ENCODE peak calls at places on chromosomes 6 and 20, in five cellular contexts. One of them, this sample, is unnamed.

GRCh38 chr6:28978959-28979561 is 26.1 kb downstream of the ZNF311 start:
- DNase-seq in fibroblast of villous mesenchyme: no peak
- DNase-seq in midbrain: no peak
- DNase-seq in EH: no peak
- DNase-seq in H9: no peak
- DNase-seq in this sample: no peak

GRCh38 chr6:129606664-129607063 is 103.3 kb downstream of the ARHGAP18 start:
- DNase-seq in fibroblast of villous mesenchyme: no peak
- DNase-seq in H9: no peak
- DNase-seq in EH: peak; percentile 38
- DNase-seq in midbrain: no peak
- DNase-seq in this sample: no peak

GRCh38 chr20:15849131-15849685 is 724.0 kb downstream of the KIF16B start:
- DNase-seq in H9: no peak
- DNase-seq in fibroblast of villous mesenchyme: no peak
- DNase-seq in midbrain: no peak
- DNase-seq in EH: no peak
- DNase-seq in this sample: no peak

GRCh38 chr6:36852481-36853147 is 13.4 kb upstream of the CPNE5 start:
- DNase-seq in midbrain: no peak
- DNase-seq in fibroblast of villous mesenchyme: peak; percentile 68
- DNase-seq in H9: no peak
- DNase-seq in EH: peak; percentile 85
- DNase-seq in this sample: peak; percentile 71

GRCh38 chr6:155782320-155782730 is 326.7 kb upstream of the NOX3 start:
- DNase-seq in H9: no peak
- DNase-seq in fibroblast of villous mesenchyme: peak; percentile 71
- DNase-seq in EH: peak; percentile 96
- DNase-seq in midbrain: no peak
- DNase-seq in this sample: peak; percentile 59

GRCh38 chr6:62441182-62441581 is 155.2 kb upstream of the KHDRBS2 start:
- DNase-seq in fibroblast of villous mesenchyme: no peak
- DNase-seq in H9: no peak
- DNase-seq in midbrain: no peak
- DNase-seq in EH: no peak
- DNase-seq in this sample: no peak

GRCh38 chr6:166595949-166596348 is 9.5 kb upstream of the RAMACL start:
- DNase-seq in H9: no peak
- DNase-seq in fibroblast of villous mesenchyme: no peak
- DNase-seq in EH: no peak
- DNase-seq in midbrain: no peak
- DNase-seq in this sample: no peak

GRCh38 chr20:61524956-61525666 is 273.1 kb downstream of the CDH4 start:
- DNase-seq in midbrain: peak; percentile 18
- DNase-seq in fibroblast of villous mesenchyme: no peak
- DNase-seq in H9: no peak
- DNase-seq in EH: no peak
- DNase-seq in this sample: no peak

GRCh38 chr6:33116417-33116816 is 40.6 kb downstream of the HLA-DPB1 start:
- DNase-seq in EH: no peak
- DNase-seq in H9: peak; percentile 68
- DNase-seq in midbrain: no peak
- DNase-seq in fibroblast of villous mesenchyme: no peak
- DNase-seq in this sample: no peak

GRCh38 chr6:11605507-11605905 is 68.0 kb downstream of the TMEM170B start:
- DNase-seq in midbrain: no peak
- DNase-seq in EH: no peak
- DNase-seq in fibroblast of villous mesenchyme: no peak
- DNase-seq in H9: no peak
- DNase-seq in this sample: no peak

GRCh38 chr6:79446006-79446405 is 91.2 kb downstream of the LCA5 start:
- DNase-seq in EH: no peak
- DNase-seq in fibroblast of villous mesenchyme: no peak
- DNase-seq in midbrain: no peak
- DNase-seq in H9: no peak
- DNase-seq in this sample: no peak

GRCh38 chr6:11702039-11702795 is 76.4 kb downstream of the ADTRP start:
- DNase-seq in H9: no peak
- DNase-seq in fibroblast of villous mesenchyme: peak; percentile 45
- DNase-seq in EH: peak; percentile 68
- DNase-seq in midbrain: no peak
- DNase-seq in this sample: peak; percentile 69

This sample was measured in AG08395.